ENCODE peak calls at places on chromosomes 13 and 19, in four cellular contexts. One of them, this sample, is unnamed.

GRCh38 chr19:15015946-15016542 is 33.2 kb upstream of the CASP14 start:
- DNase-seq in HepG2: peak; percentile 14
- DNase-seq in WTC11: peak; percentile 60
- DNase-seq in K562: peak; percentile 61
- DNase-seq in this sample: peak; percentile 31

GRCh38 chr13:106156468-106156867 is 379.0 kb downstream of the EFNB2 start:
- DNase-seq in HepG2: no peak
- DNase-seq in WTC11: no peak
- DNase-seq in K562: no peak
- DNase-seq in this sample: no peak

GRCh38 chr19:48461982-48462655 is 6.7 kb downstream of the KCNJ14 start:
- DNase-seq in HepG2: no peak
- DNase-seq in WTC11: peak; percentile 91
- DNase-seq in K562: peak; percentile 78
- DNase-seq in this sample: peak; percentile 56

GRCh38 chr13:79966039-79966438 is 374.9 kb downstream of the SPRY2 start:
- DNase-seq in HepG2: no peak
- DNase-seq in WTC11: no peak
- DNase-seq in K562: no peak
- DNase-seq in this sample: no peak

GRCh38 chr13:97174638-97175037 is 47.5 kb upstream of the MBNL2 start:
- DNase-seq in HepG2: no peak
- DNase-seq in WTC11: no peak
- DNase-seq in K562: no peak
- DNase-seq in this sample: no peak

GRCh38 chr19:6048348-6048747 is 62.0 kb downstream of the RFX2 start:
- DNase-seq in HepG2: no peak
- DNase-seq in WTC11: no peak
- DNase-seq in K562: no peak
- DNase-seq in this sample: no peak

GRCh38 chr13:109390391-109390790 is 396.0 kb downstream of the IRS2 start:
- DNase-seq in HepG2: no peak
- DNase-seq in WTC11: no peak
- DNase-seq in K562: no peak
- DNase-seq in this sample: no peak

GRCh38 chr19:2976609-2977000 is 759 bp upstream of the TLE6 start:
- DNase-seq in HepG2: no peak
- DNase-seq in WTC11: no peak
- DNase-seq in K562: no peak
- DNase-seq in this sample: no peak

GRCh38 chr19:9342610-9343304 is 18.8 kb downstream of the ZNF559 start:
- DNase-seq in HepG2: no peak
- DNase-seq in WTC11: no peak
- DNase-seq in K562: no peak
- DNase-seq in this sample: no peak

GRCh38 chr19:50500753-50501151 is 10.2 kb downstream of the JOSD2 start:
- DNase-seq in HepG2: no peak
- DNase-seq in WTC11: no peak
- DNase-seq in K562: no peak
- DNase-seq in this sample: no peak

GRCh38 chr13:25872871-25873607 is 178.8 kb downstream of the SHISA2 start:
- DNase-seq in HepG2: no peak
- DNase-seq in WTC11: no peak
- DNase-seq in K562: no peak
- DNase-seq in this sample: no peak

GRCh38 chr19:37148214-37148613 is 24.3 kb downstream of the ZNF585A start:
- DNase-seq in HepG2: no peak
- DNase-seq in WTC11: no peak
- DNase-seq in K562: no peak
- DNase-seq in this sample: no peak

GRCh38 chr13:99439850-99440604 is 61.2 kb upstream of the TM9SF2 start:
- DNase-seq in HepG2: no peak
- DNase-seq in WTC11: no peak
- DNase-seq in K562: no peak
- DNase-seq in this sample: no peak

GRCh38 chr19:9251236-9251635 is 506 bp downstream of the OR7E24 start:
- DNase-seq in HepG2: no peak
- DNase-seq in WTC11: no peak
- DNase-seq in K562: no peak
- DNase-seq in this sample: no peak

GRCh38 chr19:7267792-7268736 is 26.1 kb downstream of the INSR start:
- DNase-seq in HepG2: no peak
- DNase-seq in WTC11: no peak
- DNase-seq in K562: no peak
- DNase-seq in this sample: no peak

GRCh38 chr19:29683009-29683408 is 17.7 kb downstream of the PLEKHF1 start:
- DNase-seq in HepG2: peak; percentile 15
- DNase-seq in WTC11: no peak
- DNase-seq in K562: no peak
- DNase-seq in this sample: no peak

GRCh38 chr13:33274264-33274663 is 11.3 kb downstream of the STARD13 start:
- DNase-seq in HepG2: no peak
- DNase-seq in WTC11: no peak
- DNase-seq in K562: no peak
- DNase-seq in this sample: no peak

GRCh38 chr13:51278426-51279130 is 56.4 kb downstream of the FAM124A start:
- DNase-seq in HepG2: no peak
- DNase-seq in WTC11: no peak
- DNase-seq in K562: no peak
- DNase-seq in this sample: no peak

GRCh38 chr19:44685877-44686276 is 13.1 kb upstream of the CEACAM16 start:
- DNase-seq in HepG2: no peak
- DNase-seq in WTC11: no peak
- DNase-seq in K562: no peak
- DNase-seq in this sample: no peak

GRCh38 chr19:13588953-13589833 is 82.9 kb upstream of the CACNA1A start:
- DNase-seq in HepG2: peak; percentile 22
- DNase-seq in WTC11: peak; percentile 90
- DNase-seq in K562: peak; percentile 71
- DNase-seq in this sample: peak; percentile 88

GRCh38 chr19:15251749-15252397 is 19.6 kb upstream of the EPHX3 start:
- DNase-seq in HepG2: peak; percentile 40
- DNase-seq in WTC11: peak; percentile 83
- DNase-seq in K562: peak; percentile 38
- DNase-seq in this sample: peak; percentile 76

GRCh38 chr13:100941811-100942361 is 267.3 kb upstream of the TMTC4 start:
- DNase-seq in HepG2: no peak
- DNase-seq in WTC11: no peak
- DNase-seq in K562: no peak
- DNase-seq in this sample: no peak

GRCh38 chr13:99909836-99910619 is 61.5 kb downstream of the ZIC5 start:
- DNase-seq in HepG2: no peak
- DNase-seq in WTC11: no peak
- DNase-seq in K562: no peak
- DNase-seq in this sample: no peak

GRCh38 chr13:49869514-49869913 is 66.6 kb downstream of the SPRYD7 start:
- DNase-seq in HepG2: peak; percentile 53
- DNase-seq in WTC11: peak; percentile 69
- DNase-seq in K562: peak; percentile 14
- DNase-seq in this sample: peak; percentile 52

GRCh38 chr13:47841131-47841530 is 159.9 kb downstream of the SUCLA2 start:
- DNase-seq in HepG2: no peak
- DNase-seq in WTC11: no peak
- DNase-seq in K562: no peak
- DNase-seq in this sample: no peak

GRCh38 chr19:46660601-46661019 is 372 bp downstream of the DACT3 start:
- DNase-seq in HepG2: no peak
- DNase-seq in WTC11: peak; percentile 47
- DNase-seq in K562: no peak
- DNase-seq in this sample: no peak

GRCh38 chr19:17889609-17890214 is 18.0 kb downstream of the SLC5A5 start:
- DNase-seq in HepG2: peak; percentile 32
- DNase-seq in WTC11: peak; percentile 80
- DNase-seq in K562: peak; percentile 66
- DNase-seq in this sample: peak; percentile 62

GRCh38 chr13:23667750-23668149 is 97.5 kb downstream of the TNFRSF19 start:
- DNase-seq in HepG2: no peak
- DNase-seq in WTC11: peak; percentile 53
- DNase-seq in K562: no peak
- DNase-seq in this sample: no peak

GRCh38 chr19:6551607-6552450 is 21.0 kb downstream of the TNFSF9 start:
- DNase-seq in HepG2: peak; percentile 45
- DNase-seq in WTC11: peak; percentile 82
- DNase-seq in K562: peak; percentile 85
- DNase-seq in this sample: no peak

GRCh38 chr19:1312732-1313694 is 27.3 kb downstream of the EFNA2 start:
- DNase-seq in HepG2: no peak
- DNase-seq in WTC11: no peak
- DNase-seq in K562: no peak
- DNase-seq in this sample: no peak

GRCh38 chr13:21979156-21979819 is 308.4 kb downstream of the FGF9 start:
- DNase-seq in HepG2: no peak
- DNase-seq in WTC11: no peak
- DNase-seq in K562: no peak
- DNase-seq in this sample: no peak

GRCh38 chr13:99316657-99317244 is 9.6 kb upstream of the GPR183 start:
- DNase-seq in HepG2: no peak
- DNase-seq in WTC11: no peak
- DNase-seq in K562: no peak
- DNase-seq in this sample: no peak

GRCh38 chr19:1456121-1456900 is 6.4 kb downstream of the APC2 start:
- DNase-seq in HepG2: no peak
- DNase-seq in WTC11: no peak
- DNase-seq in K562: no peak
- DNase-seq in this sample: no peak

GRCh38 chr19:55491546-55492360 is 3.5 kb downstream of the SSC5D start:
- DNase-seq in HepG2: no peak
- DNase-seq in WTC11: no peak
- DNase-seq in K562: no peak
- DNase-seq in this sample: no peak

GRCh38 chr19:48509467-48510194 is 2.0 kb downstream of the LMTK3 start:
- DNase-seq in HepG2: no peak
- DNase-seq in WTC11: no peak
- DNase-seq in K562: peak; percentile 76
- DNase-seq in this sample: no peak

GRCh38 chr19:14530005-14530348 is 583 bp downstream of the TECR start:
- DNase-seq in HepG2: no peak
- DNase-seq in WTC11: no peak
- DNase-seq in K562: no peak
- DNase-seq in this sample: no peak

DNA sequence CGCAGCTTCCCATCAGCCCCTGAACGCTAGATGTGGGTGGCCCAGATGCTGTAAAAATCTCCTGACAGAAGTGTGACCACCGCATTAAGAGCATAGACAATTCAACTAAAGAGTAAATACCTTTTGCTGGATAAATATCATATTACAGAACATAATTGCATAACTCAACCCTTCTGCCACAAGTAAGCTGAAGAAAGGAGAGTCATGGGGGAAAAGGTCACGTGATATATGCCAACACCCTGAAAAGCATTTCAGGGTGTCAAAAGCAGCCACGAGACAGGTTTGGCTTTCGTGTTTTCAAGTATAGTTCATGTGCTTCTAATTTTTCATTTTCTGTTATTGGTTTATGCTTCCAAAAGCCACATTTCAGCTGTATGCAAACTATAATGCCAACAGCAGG is 71.3 kb downstream of the LHFPL6 start:
- DNase-seq in HepG2: no peak
- DNase-seq in WTC11: no peak
- DNase-seq in K562: no peak
- DNase-seq in this sample: no peak
- TF ChIP-seq ELF4 in HepG2: no peak
- TF ChIP-seq ELF4 in WTC11: no peak
- TF ChIP-seq ELF4 in K562: no peak
- TF ChIP-seq ELF4 in this sample: no peak

GRCh38 chr19:4699826-4700572 is 23.6 kb downstream of the DPP9 start:
- DNase-seq in HepG2: no peak
- DNase-seq in WTC11: no peak
- DNase-seq in K562: no peak
- DNase-seq in this sample: no peak
- TF ChIP-seq SP1 in HepG2: no peak
- TF ChIP-seq SP1 in WTC11: no peak
- TF ChIP-seq SP1 in K562: no peak
- TF ChIP-seq SP1 in this sample: no peak

GRCh38 chr13:40518481-40518882 is 148.0 kb downstream of the FOXO1 start:
- DNase-seq in HepG2: no peak
- DNase-seq in WTC11: no peak
- DNase-seq in K562: no peak
- DNase-seq in this sample: no peak
- TF ChIP-seq ELF4 in HepG2: no peak
- TF ChIP-seq ELF4 in WTC11: no peak
- TF ChIP-seq ELF4 in K562: no peak
- TF ChIP-seq ELF4 in this sample: no peak

GRCh38 chr13:35472308-35473008 is 4.0 kb downstream of the MAB21L1 start:
- DNase-seq in HepG2: no peak
- DNase-seq in WTC11: no peak
- DNase-seq in K562: no peak
- DNase-seq in this sample: no peak
- TF ChIP-seq SP1 in HepG2: no peak
- TF ChIP-seq SP1 in WTC11: no peak
- TF ChIP-seq SP1 in K562: no peak
- TF ChIP-seq SP1 in this sample: no peak

GRCh38 chr13:98216711-98217110 is 39.6 kb upstream of the RNF113B start:
- DNase-seq in HepG2: no peak
- DNase-seq in WTC11: no peak
- DNase-seq in K562: no peak
- DNase-seq in this sample: no peak

GRCh38 chr13:98215508-98215907 is 38.4 kb upstream of the RNF113B start:
- DNase-seq in HepG2: no peak
- DNase-seq in WTC11: no peak
- DNase-seq in K562: no peak
- DNase-seq in this sample: no peak

GRCh38 chr13:98214707-98215106 is 37.6 kb upstream of the RNF113B start:
- DNase-seq in HepG2: no peak
- DNase-seq in WTC11: no peak
- DNase-seq in K562: no peak
- DNase-seq in this sample: no peak

GRCh38 chr13:98216135-98216565 is 39.1 kb upstream of the RNF113B start:
- DNase-seq in HepG2: no peak
- DNase-seq in WTC11: no peak
- DNase-seq in K562: no peak
- DNase-seq in this sample: peak; percentile 45

DNA sequence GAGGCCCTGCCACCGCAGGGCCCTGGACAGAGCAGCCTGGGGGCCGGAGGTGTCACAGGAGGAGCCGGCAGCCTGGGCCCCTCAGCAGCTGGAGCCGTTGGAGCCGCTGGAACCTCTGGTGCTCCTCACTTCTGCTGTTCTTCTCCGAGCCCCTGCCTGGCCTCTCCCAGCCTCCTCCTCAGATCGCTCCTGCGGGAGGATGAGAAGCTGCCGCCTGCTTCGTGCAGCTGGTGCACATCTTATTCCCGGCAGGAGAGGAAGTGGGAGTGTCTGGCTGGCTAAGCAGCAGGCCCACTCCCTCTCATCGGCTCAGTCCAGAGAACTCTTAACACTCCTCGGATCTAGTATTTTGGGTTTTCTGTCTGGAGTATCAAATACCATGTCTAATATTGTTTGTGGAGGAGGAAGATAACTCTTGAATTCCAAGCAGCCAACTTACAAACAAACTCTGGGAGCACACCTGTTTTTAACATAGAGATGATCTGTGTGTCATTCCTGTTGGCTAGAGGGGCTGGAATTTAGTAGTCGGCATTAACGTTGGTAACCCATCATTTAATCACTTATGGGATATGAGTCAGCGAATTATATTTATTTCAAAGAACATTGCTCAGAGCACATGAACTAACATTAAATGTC is 37.1 kb upstream of the RNF113B start:
- DNase-seq in HepG2: no peak
- DNase-seq in WTC11: peak; percentile 16
- DNase-seq in K562: no peak
- DNase-seq in this sample: no peak
- TF ChIP-seq ELF4 in HepG2: no peak
- TF ChIP-seq ELF4 in WTC11: no peak
- TF ChIP-seq ELF4 in K562: no peak
- TF ChIP-seq ELF4 in this sample: no peak

GRCh38 chr19:32168606-32169005 is 176.8 kb upstream of the ZNF507 start:
- DNase-seq in HepG2: no peak
- DNase-seq in WTC11: no peak
- DNase-seq in K562: no peak
- DNase-seq in this sample: no peak
- TF ChIP-seq SP1 in HepG2: no peak
- TF ChIP-seq SP1 in WTC11: no peak
- TF ChIP-seq SP1 in K562: no peak
- TF ChIP-seq SP1 in this sample: no peak